ENCODE peak calls at places on chromosomes 11 and 22, in six cellular contexts. One of them, this sample, is unnamed.

GRCh38 chr22:40415531-40416266 is 45.3 kb downstream of the SGSM3 start:
- DNase-seq in kidney epithelial cell: no peak
- DNase-seq in choroid plexus epithelial cell: peak; percentile 65
- DNase-seq in gastrocnemius medialis: no peak
- DNase-seq in epithelial cell of esophagus: no peak
- DNase-seq in sigmoid colon: no peak
- DNase-seq in this sample: no peak

GRCh38 chr11:78268516-78269410 is 80.0 kb downstream of the USP35 start:
- DNase-seq in kidney epithelial cell: no peak
- DNase-seq in choroid plexus epithelial cell: peak; percentile 36
- DNase-seq in gastrocnemius medialis: peak; percentile 18
- DNase-seq in epithelial cell of esophagus: no peak
- DNase-seq in sigmoid colon: peak; percentile 73
- DNase-seq in this sample: peak; percentile 77

GRCh38 chr11:85759915-85760314 is 51.0 kb downstream of the SYTL2 start:
- DNase-seq in kidney epithelial cell: peak; percentile 88
- DNase-seq in choroid plexus epithelial cell: peak; percentile 86
- DNase-seq in gastrocnemius medialis: no peak
- DNase-seq in epithelial cell of esophagus: peak; percentile 54
- DNase-seq in sigmoid colon: no peak
- DNase-seq in this sample: peak; percentile 75

GRCh38 chr11:10622957-10623787 is 54.7 kb upstream of the LYVE1 start:
- DNase-seq in kidney epithelial cell: no peak
- DNase-seq in choroid plexus epithelial cell: no peak
- DNase-seq in gastrocnemius medialis: peak; percentile 30
- DNase-seq in epithelial cell of esophagus: peak; percentile 33
- DNase-seq in sigmoid colon: peak; percentile 74
- DNase-seq in this sample: no peak

GRCh38 chr11:126494831-126495230 is 139.3 kb downstream of the ST3GAL4 start:
- DNase-seq in kidney epithelial cell: no peak
- DNase-seq in choroid plexus epithelial cell: no peak
- DNase-seq in gastrocnemius medialis: no peak
- DNase-seq in epithelial cell of esophagus: no peak
- DNase-seq in sigmoid colon: peak; percentile 50
- DNase-seq in this sample: no peak

GRCh38 chr11:102513869-102514268 is 16.7 kb downstream of the MMP7 start:
- DNase-seq in kidney epithelial cell: no peak
- DNase-seq in choroid plexus epithelial cell: peak; percentile 69
- DNase-seq in gastrocnemius medialis: peak; percentile 56
- DNase-seq in epithelial cell of esophagus: peak; percentile 60
- DNase-seq in sigmoid colon: peak; percentile 96
- DNase-seq in this sample: peak; percentile 41

GRCh38 chr11:72774499-72774898 is 19.3 kb downstream of the STARD10 start:
- DNase-seq in kidney epithelial cell: no peak
- DNase-seq in choroid plexus epithelial cell: no peak
- DNase-seq in gastrocnemius medialis: no peak
- DNase-seq in epithelial cell of esophagus: peak; percentile 30
- DNase-seq in sigmoid colon: no peak
- DNase-seq in this sample: no peak

GRCh38 chr11:63574856-63575602 is 11.8 kb upstream of the PLAAT2 start:
- DNase-seq in kidney epithelial cell: no peak
- DNase-seq in choroid plexus epithelial cell: peak; percentile 50
- DNase-seq in gastrocnemius medialis: peak; percentile 80
- DNase-seq in epithelial cell of esophagus: peak; percentile 53
- DNase-seq in sigmoid colon: peak; percentile 83
- DNase-seq in this sample: no peak

GRCh38 chr11:19365743-19366410 is 125.1 kb upstream of the E2F8 start:
- DNase-seq in kidney epithelial cell: no peak
- DNase-seq in choroid plexus epithelial cell: no peak
- DNase-seq in gastrocnemius medialis: no peak
- DNase-seq in epithelial cell of esophagus: no peak
- DNase-seq in sigmoid colon: no peak
- DNase-seq in this sample: no peak

GRCh38 chr11:109203176-109203575 is 218.8 kb upstream of the C11orf87 start:
- DNase-seq in kidney epithelial cell: no peak
- DNase-seq in choroid plexus epithelial cell: no peak
- DNase-seq in gastrocnemius medialis: no peak
- DNase-seq in epithelial cell of esophagus: no peak
- DNase-seq in sigmoid colon: no peak
- DNase-seq in this sample: no peak

GRCh38 chr11:95149659-95150294 is 60.1 kb downstream of the ENDOD1 start:
- DNase-seq in kidney epithelial cell: peak; percentile 50
- DNase-seq in choroid plexus epithelial cell: peak; percentile 35
- DNase-seq in gastrocnemius medialis: peak; percentile 21
- DNase-seq in epithelial cell of esophagus: peak; percentile 32
- DNase-seq in sigmoid colon: peak; percentile 75
- DNase-seq in this sample: no peak

GRCh38 chr22:37571992-37572373 is 7.9 kb downstream of the LGALS2 start:
- DNase-seq in kidney epithelial cell: no peak
- DNase-seq in choroid plexus epithelial cell: no peak
- DNase-seq in gastrocnemius medialis: no peak
- DNase-seq in epithelial cell of esophagus: no peak
- DNase-seq in sigmoid colon: no peak
- DNase-seq in this sample: no peak
- H3K4me3 ChIP-seq in kidney epithelial cell: no peak overlapping the region
- H3K4me3 ChIP-seq in choroid plexus epithelial cell: no peak overlapping the region
- H3K4me3 ChIP-seq in gastrocnemius medialis: no peak overlapping the region
- H3K4me3 ChIP-seq in epithelial cell of esophagus: no peak overlapping the region
- H3K4me3 ChIP-seq in sigmoid colon: no peak overlapping the region
- H3K4me3 ChIP-seq in this sample: no peak overlapping the region

GRCh38 chr22:46054878-46055158 is 77.9 kb upstream of the WNT7B start:
- DNase-seq in kidney epithelial cell: no peak
- DNase-seq in choroid plexus epithelial cell: no peak
- DNase-seq in gastrocnemius medialis: no peak
- DNase-seq in epithelial cell of esophagus: no peak
- DNase-seq in sigmoid colon: no peak
- DNase-seq in this sample: no peak
- H3K4me3 ChIP-seq in kidney epithelial cell: peak overlapping the region; percentile 74
- H3K4me3 ChIP-seq in choroid plexus epithelial cell: peak overlapping the region; percentile 69
- H3K4me3 ChIP-seq in gastrocnemius medialis: peak overlapping the region; percentile 90
- H3K4me3 ChIP-seq in epithelial cell of esophagus: peak overlapping the region; percentile 68
- H3K4me3 ChIP-seq in sigmoid colon: peak overlapping the region; percentile 86
- H3K4me3 ChIP-seq in this sample: peak overlapping the region; percentile 64

GRCh38 chr22:35401863-35402262 is 1.9 kb downstream of the MCM5 start:
- DNase-seq in kidney epithelial cell: no peak
- DNase-seq in choroid plexus epithelial cell: no peak
- DNase-seq in gastrocnemius medialis: no peak
- DNase-seq in epithelial cell of esophagus: no peak
- DNase-seq in sigmoid colon: no peak
- DNase-seq in this sample: no peak
- H3K4me3 ChIP-seq in kidney epithelial cell: no peak overlapping the region
- H3K4me3 ChIP-seq in choroid plexus epithelial cell: no peak overlapping the region
- H3K4me3 ChIP-seq in gastrocnemius medialis: no peak overlapping the region
- H3K4me3 ChIP-seq in epithelial cell of esophagus: no peak overlapping the region
- H3K4me3 ChIP-seq in sigmoid colon: no peak overlapping the region
- H3K4me3 ChIP-seq in this sample: no peak overlapping the region

GRCh38 chr11:704189-704798 is 1.7 kb upstream of the EPS8L2 start:
- DNase-seq in kidney epithelial cell: no peak
- DNase-seq in choroid plexus epithelial cell: no peak
- DNase-seq in gastrocnemius medialis: peak; percentile 11
- DNase-seq in epithelial cell of esophagus: no peak
- DNase-seq in sigmoid colon: no peak
- DNase-seq in this sample: no peak
- H3K4me3 ChIP-seq in kidney epithelial cell: no peak overlapping the region
- H3K4me3 ChIP-seq in choroid plexus epithelial cell: no peak overlapping the region
- H3K4me3 ChIP-seq in gastrocnemius medialis: no peak overlapping the region
- H3K4me3 ChIP-seq in epithelial cell of esophagus: no peak overlapping the region
- H3K4me3 ChIP-seq in sigmoid colon: no peak overlapping the region
- H3K4me3 ChIP-seq in this sample: no peak overlapping the region

GRCh38 chr11:112963368-112963955 is 2.2 kb downstream of the NCAM1 start:
- DNase-seq in kidney epithelial cell: no peak
- DNase-seq in choroid plexus epithelial cell: no peak
- DNase-seq in gastrocnemius medialis: no peak
- DNase-seq in epithelial cell of esophagus: no peak
- DNase-seq in sigmoid colon: no peak
- DNase-seq in this sample: no peak
- H3K4me3 ChIP-seq in kidney epithelial cell: peak overlapping the region; percentile 42
- H3K4me3 ChIP-seq in choroid plexus epithelial cell: peak overlapping the region; percentile 53
- H3K4me3 ChIP-seq in gastrocnemius medialis: peak overlapping the region; percentile 52
- H3K4me3 ChIP-seq in epithelial cell of esophagus: no peak overlapping the region
- H3K4me3 ChIP-seq in sigmoid colon: peak overlapping the region; percentile 67
- H3K4me3 ChIP-seq in this sample: peak overlapping the region; percentile 67

GRCh38 chr11:117202386-117203068 is 3.4 kb downstream of the TAGLN start:
- DNase-seq in kidney epithelial cell: no peak
- DNase-seq in choroid plexus epithelial cell: no peak
- DNase-seq in gastrocnemius medialis: no peak
- DNase-seq in epithelial cell of esophagus: no peak
- DNase-seq in sigmoid colon: no peak
- DNase-seq in this sample: no peak
- H3K4me3 ChIP-seq in kidney epithelial cell: no peak overlapping the region
- H3K4me3 ChIP-seq in choroid plexus epithelial cell: no peak overlapping the region
- H3K4me3 ChIP-seq in gastrocnemius medialis: no peak overlapping the region
- H3K4me3 ChIP-seq in epithelial cell of esophagus: no peak overlapping the region
- H3K4me3 ChIP-seq in sigmoid colon: peak overlapping the region; percentile 85
- H3K4me3 ChIP-seq in this sample: no peak overlapping the region

This sample was measured in skeletal muscle cell.